ENCODE peak calls at places on chromosomes 7 and 10, in six cellular contexts. V, W, K, I, S and P are unnamed samples.
A peak's percentile ranks its signal among the peaks of the same experiment; 100 is the strongest.

GRCh38 chr7:151796091-151796870 is 80.6 kb downstream of the PRKAG2 start:
- DNase-seq in V (no peak), W (no peak), K (no peak), I (peak; percentile 15), S (no peak), P (no peak)

GRCh38 chr7:127107601-127108007 is 145.1 kb downstream of the GRM8 start:
- DNase-seq in V (peak; percentile 24), W (peak; percentile 58), K (peak; percentile 86), I (peak; percentile 19), S (peak; percentile 76), P (no peak)

GRCh38 chr10:49369216-49370162 is 26.4 kb downstream of the DRGX start:
- DNase-seq in V (no peak), W (no peak), K (no peak), I (no peak), S (no peak), P (no peak)

GRCh38 chr7:73984481-73985205 is 43.3 kb upstream of the ELN start:
- DNase-seq in V (no peak), W (no peak), K (no peak), I (no peak), S (no peak), P (no peak)

GRCh38 chr10:29820890-29821398 is 186.2 kb upstream of the SVIL start:
- DNase-seq in V (no peak), W (no peak), K (no peak), I (no peak), S (no peak), P (no peak)

GRCh38 chr10:124611738-124612137 is 132.4 kb downstream of the FAM53B start:
- DNase-seq in V (no peak), W (peak; percentile 95), K (no peak), I (no peak), S (peak; percentile 99), P (no peak)

GRCh38 chr7:155861480-155861868 is 49.2 kb upstream of the SHH start:
- DNase-seq in V (no peak), W (no peak), K (no peak), I (no peak), S (no peak), P (no peak)

GRCh38 chr10:80617807-80618206 is 80.1 kb downstream of the SH2D4B start:
- DNase-seq in V (no peak), W (no peak), K (no peak), I (no peak), S (no peak), P (no peak)

GRCh38 chr10:22651276-22651980 is 63.0 kb downstream of the PIP4K2A start:
- DNase-seq in V (no peak), W (no peak), K (no peak), I (no peak), S (peak; percentile 13), P (no peak)

GRCh38 chr10:60089095-60089494 is 182.7 kb upstream of the CCDC6 start:
- DNase-seq in V (no peak), W (no peak), K (no peak), I (peak; percentile 7), S (no peak), P (no peak)

GRCh38 chr10:6615971-6616370 is 35.9 kb upstream of the PRKCQ start:
- DNase-seq in V (no peak), W (no peak), K (no peak), I (no peak), S (no peak), P (no peak)

GRCh38 chr7:35749548-35749947 is 51.3 kb upstream of the SEPTIN7 start:
- DNase-seq in V (no peak), W (no peak), K (no peak), I (peak; percentile 23), S (no peak), P (no peak)

GRCh38 chr10:95391570-95392249 is 100.9 kb upstream of the PDLIM1 start:
- DNase-seq in V (no peak), W (peak; percentile 51), K (peak; percentile 63), I (peak; percentile 46), S (peak; percentile 38), P (no peak)

GRCh38 chr10:102040721-102041120 is 15.3 kb downstream of the ARMH3 start:
- DNase-seq in V (no peak), W (no peak), K (no peak), I (no peak), S (no peak), P (no peak)

GRCh38 chr7:119999743-120000475 is 273.1 kb upstream of the KCND2 start:
- DNase-seq in V (no peak), W (no peak), K (peak; percentile 7), I (peak; percentile 24), S (no peak), P (no peak)

DNA sequence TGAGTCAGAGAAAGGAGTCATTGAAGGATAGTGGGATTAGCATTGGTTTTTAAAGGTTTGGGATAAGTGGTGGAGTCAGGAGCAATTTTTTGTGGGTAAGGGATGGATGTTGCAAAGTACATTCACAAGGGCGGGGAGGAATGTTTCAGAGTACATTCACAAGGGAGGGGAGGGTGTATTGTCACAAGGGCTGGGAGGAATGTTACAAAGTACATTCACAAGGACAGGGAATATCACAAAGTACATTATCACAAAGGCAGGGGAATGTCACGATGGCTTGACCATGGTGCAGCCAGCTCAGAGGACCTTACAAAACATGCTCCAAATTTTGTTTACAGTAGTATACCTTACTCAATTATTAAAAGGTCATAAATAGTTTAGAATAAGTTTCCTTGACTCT is 30.3 kb downstream of the C1GALT1 start:
- DNase-seq in V (no peak), W (no peak), K (peak; percentile 90), I (no peak), S (no peak), P (no peak)
- H3K4me3 ChIP-seq in V (no peak overlapping the region), W (no peak overlapping the region), K (no peak overlapping the region), I (no peak overlapping the region), S (no peak overlapping the region), P (no peak overlapping the region)

GRCh38 chr10:34079702-34080484 is 735.2 kb downstream of the PARD3 start:
- DNase-seq in V (no peak), W (no peak), K (no peak), I (no peak), S (no peak), P (no peak)

GRCh38 chr10:34080485-34081346 is 734.4 kb downstream of the PARD3 start:
- DNase-seq in V (no peak), W (no peak), K (no peak), I (no peak), S (no peak), P (no peak)

GRCh38 chr10:34078017-34078416 is 737.1 kb downstream of the PARD3 start:
- DNase-seq in V (no peak), W (no peak), K (no peak), I (no peak), S (no peak), P (no peak)

GRCh38 chr10:34081347-34081743 is 733.8 kb downstream of the PARD3 start:
- DNase-seq in V (no peak), W (no peak), K (no peak), I (no peak), S (no peak), P (no peak)

DNA sequence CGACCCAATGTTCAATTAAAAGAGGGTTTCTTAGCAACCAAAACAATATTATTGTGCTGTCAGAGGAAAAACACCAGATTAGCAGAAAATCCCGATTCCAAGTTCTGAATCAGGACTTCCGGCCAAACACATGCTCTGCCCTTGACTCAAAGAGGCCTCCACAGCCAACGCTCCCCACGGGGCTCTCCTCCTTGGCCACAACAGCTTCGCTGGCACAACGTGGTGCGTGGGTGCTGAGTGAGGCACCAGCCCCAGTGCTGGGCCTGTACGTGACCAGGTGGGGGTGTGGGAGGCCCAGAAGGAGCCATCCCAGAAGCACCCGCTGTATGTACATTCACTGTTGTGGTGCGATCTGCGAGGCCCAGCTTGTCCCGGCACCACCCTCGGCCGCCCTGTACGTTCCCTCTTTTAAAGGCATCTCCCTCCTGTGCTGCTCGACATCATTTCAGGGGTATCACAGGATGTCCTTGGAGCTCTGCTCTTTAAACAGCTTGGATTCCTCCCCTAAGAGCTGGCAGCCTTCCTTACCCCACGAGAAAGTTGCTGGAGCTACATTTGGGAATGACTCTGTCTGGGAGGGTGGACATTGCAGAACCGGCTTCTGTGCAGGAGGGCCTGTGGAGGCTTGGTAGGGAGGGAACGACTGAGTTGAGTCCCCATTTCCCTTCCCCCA is 736.2 kb downstream of the PARD3 start:
- DNase-seq in V (no peak), W (no peak), K (no peak), I (no peak), S (no peak), P (no peak)
- H3K4me3 ChIP-seq in V (no peak overlapping the region), W (no peak overlapping the region), K (no peak overlapping the region), I (no peak overlapping the region), S (no peak overlapping the region), P (no peak overlapping the region)

GRCh38 chr10:84196941-84197340 is 2.6 kb downstream of the CDHR1 start:
- DNase-seq in V (no peak), W (no peak), K (no peak), I (no peak), S (no peak), P (no peak)

GRCh38 chr10:84193846-84194423 is 402 bp upstream of the CDHR1 start:
- DNase-seq in V (no peak), W (no peak), K (no peak), I (no peak), S (no peak), P (no peak)

GRCh38 chr10:84194424-84195043 is at the start of gene CDHR1:
- DNase-seq in V (peak; percentile 91), W (no peak), K (peak; percentile 65), I (no peak), S (peak; percentile 61), P (peak; percentile 37)

GRCh38 chr10:84196083-84196482 is 1.7 kb downstream of the CDHR1 start:
- DNase-seq in V (peak; percentile 34), W (peak; percentile 15), K (peak; percentile 64), I (no peak), S (peak; percentile 44), P (no peak)

GRCh38 chr10:84195044-84195830 is 900 bp downstream of the CDHR1 start:
- DNase-seq in V (no peak), W (no peak), K (no peak), I (no peak), S (no peak), P (no peak)
- H3K4me3 ChIP-seq in V (peak overlapping the region; percentile 83), W (no peak overlapping the region), K (peak overlapping the region; percentile 19), I (no peak overlapping the region), S (no peak overlapping the region), P (no peak overlapping the region)

GRCh38 chr7:50272808-50273207 is 31.7 kb upstream of the IKZF1 start:
- DNase-seq in V (no peak), W (no peak), K (no peak), I (no peak), S (no peak), P (no peak)

GRCh38 chr7:50273301-50273700 is 31.2 kb upstream of the IKZF1 start:
- DNase-seq in V (no peak), W (peak; percentile 72), K (no peak), I (no peak), S (peak; percentile 78), P (no peak)

GRCh38 chr7:50275430-50275829 is 29.1 kb upstream of the IKZF1 start:
- DNase-seq in V (no peak), W (no peak), K (no peak), I (no peak), S (no peak), P (no peak)

GRCh38 chr7:50274361-50274760 is 30.2 kb upstream of the IKZF1 start:
- DNase-seq in V (no peak), W (no peak), K (no peak), I (no peak), S (peak; percentile 83), P (peak; percentile 19)

DNA sequence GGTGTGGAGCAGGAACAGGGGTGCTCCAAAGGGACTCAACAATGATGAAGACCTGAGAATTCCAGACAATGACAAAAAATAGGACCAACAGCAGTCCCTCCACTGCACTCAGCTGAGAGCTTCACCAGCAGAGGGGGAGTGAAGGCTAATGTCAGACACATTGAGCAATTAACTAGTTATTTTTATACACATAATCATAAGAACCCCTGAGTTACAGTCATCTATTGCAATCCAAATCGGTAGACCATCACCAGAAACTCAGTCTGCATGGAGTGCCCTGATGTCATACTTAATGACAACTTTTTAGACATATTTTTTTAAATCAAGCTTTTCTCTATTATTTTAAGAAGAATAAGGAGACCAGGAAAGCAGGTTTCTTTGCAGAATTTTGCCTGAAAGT is 30.6 kb upstream of the IKZF1 start:
- DNase-seq in V (no peak), W (no peak), K (no peak), I (no peak), S (peak; percentile 69), P (no peak)
- H3K4me3 ChIP-seq in V (no peak overlapping the region), W (no peak overlapping the region), K (no peak overlapping the region), I (no peak overlapping the region), S (no peak overlapping the region), P (no peak overlapping the region)